ENCODE peak calls at places on chromosomes 13 and 19, in four cellular contexts. N, O, D and C are unnamed samples.

GRCh38 chr19:28504727-28505126 is 708.2 kb downstream of the UQCRFS1 start:
- DNase-seq in D (peak; percentile 37), N (peak; percentile 38), O (no peak), C (no peak)

GRCh38 chr19:50205681-50206138 is 2.3 kb downstream of the MYH14 start:
- DNase-seq in D (no peak), O (no peak), N (peak; percentile 36), C (no peak)

GRCh38 chr13:91574756-91575155 is 176.3 kb downstream of the GPC5 start:
- DNase-seq in O (no peak), N (no peak), D (no peak), C (no peak)

GRCh38 chr13:108525867-108526266 is 103.5 kb upstream of the MYO16 start:
- DNase-seq in D (no peak), O (no peak), N (no peak), C (no peak)

GRCh38 chr13:19179916-19180315 is 1.7 kb downstream of the TUBA3C start:
- DNase-seq in O (no peak), D (no peak), N (no peak), C (no peak)

GRCh38 chr13:90918551-90918950 is 428.9 kb upstream of the MIR17HG start:
- DNase-seq in O (no peak), N (no peak), D (no peak), C (no peak)

GRCh38 chr13:112664501-112665203 is 25.2 kb upstream of the ATP11A start:
- DNase-seq in O (no peak), D (no peak), N (no peak), C (no peak)

GRCh38 chr13:63025741-63026140 is 1610.1 kb upstream of the PCDH20 start:
- DNase-seq in N (no peak), O (no peak), D (no peak), C (no peak)

GRCh38 chr13:20740021-20740420 is 33.7 kb downstream of the EEF1AKMT1 start:
- DNase-seq in D (no peak), O (no peak), N (no peak), C (no peak)

GRCh38 chr13:57624565-57625435 is 6.7 kb upstream of the PCDH17 start:
- DNase-seq in N (peak; percentile 49), D (peak; percentile 12), O (no peak), C (peak; percentile 44)

GRCh38 chr19:662207-662961 is 630 bp downstream of the RNF126 start:
- DNase-seq in N (peak; percentile 46), O (no peak), D (peak; percentile 61), C (peak; percentile 74)

GRCh38 chr13:98050041-98050466 is 92.8 kb upstream of the FARP1 start:
- DNase-seq in D (no peak), O (no peak), N (no peak), C (peak; percentile 38)

GRCh38 chr19:49151339-49152217 is 3.6 kb downstream of the HRC start:
- DNase-seq in O (no peak), N (peak; percentile 99), D (peak; percentile 86), C (peak; percentile 79)

GRCh38 chr13:107216046-107216715 is 648.2 kb upstream of the ARGLU1 start:
- DNase-seq in N (no peak), O (no peak), D (no peak), C (no peak)

GRCh38 chr13:93233997-93234416 is 7.4 kb downstream of the GPC6 start:
- DNase-seq in O (no peak), D (no peak), N (peak; percentile 68), C (no peak)

GRCh38 chr13:53206455-53206854 is 177.8 kb downstream of the OLFM4 start:
- DNase-seq in D (no peak), N (no peak), O (no peak), C (peak; percentile 31)

GRCh38 chr19:19402656-19403372 is 2.7 kb upstream of the GATAD2A start:
- DNase-seq in D (no peak), N (no peak), O (no peak), C (no peak)

GRCh38 chr19:1742989-1743696 is 10.2 kb upstream of the ONECUT3 start:
- DNase-seq in O (no peak), D (no peak), N (no peak), C (no peak)

GRCh38 chr19:33411621-33412180 is 38.2 kb downstream of the CEBPG start:
- DNase-seq in D (no peak), N (no peak), O (no peak), C (no peak)

GRCh38 chr13:95124959-95125358 is 176.3 kb downstream of the ABCC4 start:
- DNase-seq in N (no peak), D (no peak), O (no peak), C (no peak)
- TF ChIP-seq USF1 in N (no peak), D (no peak), O (no peak), C (no peak)

DNA sequence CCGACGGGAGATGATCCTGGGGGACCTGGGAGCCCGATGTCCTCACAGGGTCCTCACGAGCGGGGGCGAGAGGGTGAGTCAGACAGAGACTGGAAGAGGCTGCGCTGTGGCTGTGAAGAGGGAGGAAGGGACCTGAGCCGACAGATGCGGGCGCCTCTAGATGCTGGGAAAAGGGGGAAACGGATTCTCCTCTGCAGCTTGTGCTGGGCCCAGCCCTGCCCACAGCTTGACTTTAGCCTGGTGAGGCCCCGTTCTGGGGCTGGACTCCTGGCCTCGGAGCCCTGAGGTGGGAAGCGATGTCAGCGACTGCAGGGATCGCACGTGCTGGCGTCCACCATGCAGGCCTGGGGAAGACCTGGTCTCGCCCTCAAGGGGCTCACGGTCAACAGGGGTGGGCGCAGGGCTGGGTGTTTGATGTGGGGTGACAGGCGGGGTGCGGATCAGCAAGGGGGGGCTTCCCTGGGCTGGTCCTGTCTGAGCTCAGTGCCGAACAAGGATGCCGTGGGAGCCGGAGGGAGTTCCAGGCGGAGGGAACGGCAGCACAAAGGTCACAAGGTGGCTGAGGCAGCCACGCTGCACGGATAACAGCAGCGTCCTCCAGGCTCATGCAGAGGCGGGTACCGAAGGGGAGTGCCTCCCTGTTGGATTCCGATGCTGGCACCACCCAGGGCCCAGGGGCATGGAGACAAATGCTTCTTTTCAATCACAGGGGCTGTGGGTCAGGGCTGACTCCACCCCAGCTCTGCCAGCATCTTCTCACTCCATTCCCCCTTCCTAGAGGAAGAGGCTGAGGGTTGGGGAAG is 31.7 kb downstream of the PIP5K1C start:
- DNase-seq in O (no peak), N (no peak), D (no peak), C (no peak)
- TF ChIP-seq USF1 in O (no peak), N (no peak), D (no peak), C (no peak)

GRCh38 chr19:12034196-12034595 is 1.3 kb downstream of the ZNF433 start:
- DNase-seq in N (no peak), O (no peak), D (no peak), C (no peak)

GRCh38 chr19:12035220-12036172 is at the start of gene ZNF433:
- DNase-seq in O (no peak), N (peak; percentile 99), D (peak; percentile 85), C (peak; percentile 97)

GRCh38 chr19:12034610-12035009 is 869 bp downstream of the ZNF433 start:
- DNase-seq in D (no peak), O (no peak), N (no peak), C (peak; percentile 18)
- TF ChIP-seq USF1 in D (no peak), O (no peak), N (no peak), C (no peak)

GRCh38 chr19:8132858-8133458 is 16.4 kb downstream of the FBN3 start:
- DNase-seq in N (no peak), O (no peak), D (no peak), C (no peak)
- TF ChIP-seq USF1 in N (no peak), O (no peak), D (no peak), C (no peak)

DNA sequence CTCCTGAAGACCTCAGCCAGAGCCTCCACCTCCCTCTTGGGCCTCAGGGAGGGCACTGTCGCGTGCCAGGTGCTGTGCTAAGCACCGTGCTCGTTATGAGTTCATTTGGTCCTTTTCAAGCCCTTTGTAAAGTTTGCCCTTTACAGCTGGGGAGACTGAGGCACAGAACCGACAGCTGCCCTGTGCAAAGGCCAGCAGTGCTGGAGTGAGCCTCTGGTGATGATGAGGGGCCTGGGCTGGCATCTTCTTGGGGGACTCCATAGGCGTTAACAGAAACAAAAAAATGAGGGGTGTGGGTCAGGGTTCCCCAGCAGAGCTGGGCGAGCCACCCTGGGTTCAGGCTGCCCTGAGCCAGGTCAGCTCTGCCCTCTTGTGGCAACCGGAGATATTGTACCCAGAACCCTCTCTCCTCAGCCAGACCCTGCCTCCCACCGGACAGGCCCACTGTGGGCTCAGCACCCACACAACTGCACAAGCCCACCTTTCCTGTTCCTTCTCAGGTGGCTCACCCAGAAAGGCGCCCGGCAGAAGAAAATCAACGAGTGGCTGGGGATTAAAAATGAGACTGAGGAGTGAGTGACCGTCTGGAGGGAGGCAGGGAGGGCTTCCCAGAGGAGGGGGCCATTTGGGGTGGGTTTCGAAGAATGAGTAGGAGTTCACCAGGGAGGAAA is 5.5 kb upstream of the IFI30 start:
- DNase-seq in N (peak; percentile 71), O (no peak), D (peak; percentile 80), C (peak; percentile 94)
- TF ChIP-seq USF1 in N (no peak), O (no peak), D (no peak), C (no peak)

GRCh38 chr19:32318884-32319520 is 26.4 kb upstream of the ZNF507 start:
- DNase-seq in D (peak; percentile 42), O (no peak), N (peak; percentile 67), C (peak; percentile 64)
- TF ChIP-seq USF1 in D (no peak), O (no peak), N (no peak), C (no peak)